ENCODE peak calls at places on chromosomes 1 and 21, in four cellular contexts. A is amygdala; G is activated T-cell treated with anti-CD3 and anti-CD28 coated beads, Interleukin-2, amount 50 U/mL, for 1 hour; O is activated CD8-positive, alpha-beta memory T cell treated with anti-CD3 and anti-CD28 coated beads for 1 hour. R is an unnamed sample.
A peak's percentile ranks its signal among the peaks of the same experiment; 100 is the strongest.

GRCh38 chr1:163538682-163539081 is 216.9 kb downstream of the NUF2 start:
- DNase-seq in A (no peak), O (no peak), G (no peak), R (no peak)

GRCh38 chr21:45499970-45500575 is 42.2 kb downstream of the SLC19A1 start:
- DNase-seq in G (no peak), O (no peak), A (no peak), R (no peak)

GRCh38 chr1:9066945-9067807 is 2.3 kb downstream of the SLC2A5 start:
- DNase-seq in G (no peak), O (no peak), A (peak; percentile 50), R (peak; percentile 14)

GRCh38 chr21:36330904-36331303 is 10.9 kb downstream of the MORC3 start:
- DNase-seq in G (peak; percentile 55), A (peak; percentile 54), O (no peak), R (no peak)

GRCh38 chr1:183349201-183349711 is 68.9 kb downstream of the NMNAT2 start:
- DNase-seq in O (no peak), G (no peak), A (peak; percentile 60), R (peak; percentile 68)

GRCh38 chr1:93813076-93813475 is 65.9 kb downstream of the DNTTIP2 start:
- DNase-seq in A (no peak), O (no peak), G (no peak), R (no peak)

GRCh38 chr1:185059950-185060571 is 14.7 kb downstream of the RNF2 start:
- DNase-seq in A (no peak), G (no peak), O (no peak), R (no peak)

GRCh38 chr1:220999872-221000863 is 120.9 kb downstream of the HLX start:
- DNase-seq in A (no peak), O (no peak), G (no peak), R (no peak)

GRCh38 chr21:17466166-17466565 is 46.7 kb upstream of the CXADR start:
- DNase-seq in G (no peak), A (no peak), O (no peak), R (no peak)

R was measured in dorsolateral prefrontal cortex.